ENCODE peak calls at places on chromosomes 2 and 18, in six cellular contexts. Q, A, J, T, M and O are unnamed samples.

GRCh38 chr18:53887447-53887846 is 337.0 kb downstream of the MBD2 start:
- DNase-seq in Q (no peak), A (no peak), J (peak; percentile 15), T (no peak), M (no peak), O (no peak)

GRCh38 chr2:223109341-223109740 is 57.4 kb downstream of the KCNE4 start:
- DNase-seq in Q (no peak), A (peak; percentile 72), J (no peak), T (no peak), M (no peak), O (no peak)

GRCh38 chr2:144348846-144349245 is 171.1 kb downstream of the ZEB2 start:
- DNase-seq in Q (no peak), A (no peak), J (no peak), T (no peak), M (no peak), O (no peak)

GRCh38 chr2:64888591-64889309 is 100.4 kb upstream of the SLC1A4 start:
- DNase-seq in Q (peak; percentile 70), A (peak; percentile 41), J (peak; percentile 72), T (peak; percentile 68), M (peak; percentile 60), O (peak; percentile 34)

GRCh38 chr2:62334440-62335058 is 138.6 kb downstream of the B3GNT2 start:
- DNase-seq in Q (no peak), A (no peak), J (no peak), T (no peak), M (no peak), O (no peak)

GRCh38 chr2:177265834-177266817 is 1.6 kb upstream of the NFE2L2 start:
- DNase-seq in Q (no peak), A (no peak), J (peak; percentile 87), T (no peak), M (peak; percentile 48), O (no peak)

GRCh38 chr2:75325594-75325993 is 126.3 kb upstream of the TACR1 start:
- DNase-seq in Q (no peak), A (no peak), J (no peak), T (no peak), M (no peak), O (no peak)

GRCh38 chr2:50732796-50733195 is 299.1 kb downstream of the NRXN1 start:
- DNase-seq in Q (no peak), A (no peak), J (no peak), T (no peak), M (no peak), O (no peak)

GRCh38 chr2:223797811-223798721 is 39.3 kb downstream of the AP1S3 start:
- DNase-seq in Q (no peak), A (peak; percentile 45), J (peak; percentile 71), T (no peak), M (peak; percentile 47), O (no peak)

GRCh38 chr2:38685116-38685735 is 19.3 kb downstream of the GALM start:
- DNase-seq in Q (no peak), A (no peak), J (peak; percentile 34), T (no peak), M (no peak), O (no peak)

GRCh38 chr18:61876899-61877298 is 15.9 kb downstream of the RNF152 start:
- DNase-seq in Q (no peak), A (no peak), J (no peak), T (no peak), M (no peak), O (no peak)

GRCh38 chr18:34773961-34774754 is 64.1 kb downstream of the DTNA start:
- DNase-seq in Q (no peak), A (peak; percentile 29), J (peak; percentile 76), T (no peak), M (peak; percentile 18), O (peak; percentile 32)

GRCh38 chr18:23107718-23108117 is 27.6 kb upstream of the CABLES1 start:
- DNase-seq in Q (no peak), A (peak; percentile 47), J (no peak), T (no peak), M (no peak), O (no peak)

GRCh38 chr18:40048886-40049650 is 1906.0 kb upstream of the PIK3C3 start:
- DNase-seq in Q (no peak), A (no peak), J (no peak), T (no peak), M (no peak), O (no peak)

GRCh38 chr2:102018823-102019445 is 27.2 kb downstream of the IL1R2 start:
- DNase-seq in Q (no peak), A (no peak), J (peak; percentile 64), T (no peak), M (no peak), O (no peak)

GRCh38 chr2:120985997-120986651 is 250.5 kb downstream of the GLI2 start:
- DNase-seq in Q (peak; percentile 83), A (no peak), J (no peak), T (no peak), M (no peak), O (no peak)

GRCh38 chr18:25705650-25706049 is 353.7 kb upstream of the ZNF521 start:
- DNase-seq in Q (no peak), A (no peak), J (no peak), T (no peak), M (no peak), O (no peak)

GRCh38 chr2:46392561-46393351 is 86.6 kb upstream of the TMEM247 start:
- DNase-seq in Q (no peak), A (no peak), J (no peak), T (no peak), M (no peak), O (no peak)

GRCh38 chr2:66569321-66569851 is 134.5 kb downstream of the MEIS1 start:
- DNase-seq in Q (no peak), A (no peak), J (peak; percentile 46), T (no peak), M (peak; percentile 67), O (no peak)

GRCh38 chr18:57581301-57581934 is 5.1 kb downstream of the FECH start:
- DNase-seq in Q (no peak), A (no peak), J (no peak), T (no peak), M (no peak), O (no peak)

GRCh38 chr18:69770206-69770605 is 177.5 kb downstream of the CD226 start:
- DNase-seq in Q (no peak), A (no peak), J (no peak), T (no peak), M (no peak), O (no peak)

GRCh38 chr2:47751856-47752414 is 31.0 kb upstream of the MSH6 start:
- DNase-seq in Q (no peak), A (no peak), J (no peak), T (no peak), M (no peak), O (peak; percentile 6)

GRCh38 chr2:220152281-220152680 is 524.9 kb downstream of the SLC4A3 start:
- DNase-seq in Q (no peak), A (no peak), J (no peak), T (no peak), M (no peak), O (no peak)

GRCh38 chr2:220159738-220160137 is 532.3 kb downstream of the SLC4A3 start:
- DNase-seq in Q (no peak), A (no peak), J (no peak), T (no peak), M (no peak), O (no peak)

GRCh38 chr2:220148849-220149248 is 521.4 kb downstream of the SLC4A3 start:
- DNase-seq in Q (no peak), A (peak; percentile 35), J (peak; percentile 34), T (no peak), M (no peak), O (no peak)

GRCh38 chr2:220157312-220157711 is 529.9 kb downstream of the SLC4A3 start:
- DNase-seq in Q (no peak), A (no peak), J (no peak), T (no peak), M (no peak), O (no peak)

DNA sequence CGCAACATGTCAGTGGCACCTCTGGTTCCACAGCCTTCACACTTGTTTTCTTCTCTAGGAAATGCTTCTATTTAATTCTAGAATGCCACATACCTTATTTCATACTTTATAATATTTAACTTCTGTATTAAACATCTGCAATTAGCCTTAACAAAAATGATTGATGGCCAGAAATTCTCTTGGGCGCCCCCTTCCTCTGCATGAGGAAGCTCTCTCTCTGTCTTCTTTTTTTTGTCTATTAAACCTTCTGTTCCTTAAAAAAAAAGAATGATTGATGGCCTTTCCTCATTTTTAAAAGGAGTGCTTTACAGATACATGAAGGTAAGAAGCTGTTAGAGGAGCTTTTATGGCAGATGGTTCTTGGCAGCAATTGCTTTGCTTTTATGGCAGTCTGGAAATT is 526.8 kb downstream of the SLC4A3 start:
- DNase-seq in Q (no peak), A (no peak), J (no peak), T (no peak), M (peak; percentile 28), O (no peak)
- TF ChIP-seq CTCF in Q (no peak), A (peak; percentile 55), J (no peak), T (no peak), M (peak; percentile 40), O (no peak)

DNA sequence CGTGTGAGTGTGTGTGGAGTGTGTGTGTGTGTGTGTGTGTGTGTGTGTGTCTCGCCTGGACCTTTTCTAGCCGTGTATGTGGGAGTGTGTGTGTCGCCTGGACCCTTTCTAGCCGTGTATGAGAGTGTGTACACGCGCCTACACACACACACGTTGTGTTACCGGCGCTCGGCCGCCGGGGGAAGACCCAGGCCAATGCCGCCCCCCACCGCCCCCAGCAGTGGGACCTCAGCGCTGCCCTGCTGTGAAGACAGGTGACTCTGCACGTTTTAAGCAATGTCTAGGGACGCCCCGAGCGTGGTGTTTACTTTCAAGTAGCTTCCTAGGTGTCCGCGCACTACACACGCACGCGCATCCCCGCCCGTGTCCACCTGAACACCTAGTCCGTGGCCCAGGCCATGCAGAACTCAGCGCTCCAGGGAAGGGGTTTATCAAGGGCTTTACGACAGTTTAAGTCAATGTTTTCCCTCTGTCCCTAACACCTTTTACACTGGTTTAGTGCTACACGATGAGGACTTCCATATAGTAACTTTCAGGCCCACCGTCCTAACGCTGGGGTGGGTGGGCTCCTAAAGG is 1.2 kb upstream of the BCL2 start:
- DNase-seq in Q (peak; percentile 91), A (no peak), J (peak; percentile 41), T (no peak), M (peak; percentile 54), O (peak; percentile 40)
- TF ChIP-seq CTCF in Q (no peak), A (peak; percentile 23), J (no peak), T (no peak), M (peak; percentile 15), O (no peak)

DNA sequence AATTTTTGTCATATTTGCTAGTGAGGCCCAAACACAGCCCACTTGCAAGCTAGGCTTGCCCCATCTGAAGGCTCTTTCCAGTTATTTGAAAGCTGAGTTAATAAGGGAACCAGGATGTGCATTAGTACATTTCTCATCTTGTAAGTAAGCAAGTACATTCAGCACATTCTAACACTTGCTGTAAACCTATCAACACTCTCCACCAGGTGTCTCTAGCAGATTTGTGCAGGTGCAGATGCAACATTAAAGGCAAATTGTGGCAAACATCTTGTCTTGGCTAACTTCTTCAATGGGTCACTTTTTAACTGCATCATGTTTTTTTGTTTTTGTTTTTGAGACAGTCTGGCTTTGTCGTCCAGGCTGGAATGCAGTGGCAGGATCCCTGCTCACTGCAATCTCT is 25.3 kb upstream of the MFSD6 start:
- DNase-seq in Q (no peak), A (peak; percentile 28), J (peak; percentile 66), T (peak; percentile 57), M (peak; percentile 63), O (peak; percentile 50)
- TF ChIP-seq CTCF in Q (no peak), A (peak; percentile 46), J (peak; percentile 39), T (peak; percentile 77), M (peak; percentile 50), O (peak; percentile 42)

DNA sequence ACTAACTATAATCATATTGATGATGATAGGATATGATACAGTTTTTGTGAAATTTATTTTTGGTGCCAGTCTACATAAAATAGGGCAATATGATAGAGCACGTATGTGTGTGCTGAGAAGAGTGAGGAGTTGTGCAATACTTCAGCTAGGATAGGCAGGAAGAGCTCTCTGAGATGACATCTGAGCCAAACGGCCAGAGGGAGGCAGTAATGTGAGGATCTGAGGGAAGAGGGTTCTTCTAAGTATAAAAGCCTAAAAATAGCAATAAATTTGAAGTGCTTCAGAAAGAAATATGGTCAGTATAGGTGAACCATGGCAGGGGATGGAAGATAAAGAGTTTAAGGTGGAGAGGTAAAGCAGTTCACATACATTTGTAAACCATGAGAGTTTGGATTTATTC is 102.5 kb downstream of the OLA1 start:
- DNase-seq in Q (no peak), A (peak; percentile 1), J (no peak), T (no peak), M (peak; percentile 14), O (no peak)
- TF ChIP-seq CTCF in Q (no peak), A (peak; percentile 20), J (no peak), T (peak; percentile 7), M (peak; percentile 14), O (no peak)